ENCODE peak calls at places on chromosomes 7 and 10, in nine cellular contexts. B is Right ventricle myocardium inferior; A is esophagus squamous epithelium; Q is activated CD4-positive, alpha-beta T cell treated with anti-CD3 and anti-CD28 coated beads, Interleukin-2, amount 50 U/mL, for 24 hours; V is iris pigment epithelial cell; D is left colon; J is NCI-H510A treated with DMSO at 0.1 percent for 48 hours; F is EH; W is AG04450. Y is an unnamed sample.

GRCh38 chr7:128938524-128939074 is 872 bp downstream of the IRF5 start:
- DNase-seq in W (no peak), A (no peak), D (peak; percentile 58), Q (no peak), V (no peak), F (no peak), J (no peak), B (no peak), Y (no peak)

GRCh38 chr10:113473011-113473410 is 79.8 kb upstream of the HABP2 start:
- DNase-seq in D (no peak), Q (no peak), B (no peak), F (no peak), J (no peak), W (no peak), V (no peak), A (no peak), Y (no peak)

GRCh38 chr10:70551971-70552422 is 50.5 kb downstream of the PRF1 start:
- DNase-seq in J (no peak), W (peak; percentile 83), B (peak; percentile 37), F (peak; percentile 98), V (peak; percentile 91), D (no peak), A (no peak), Q (no peak), Y (no peak)

GRCh38 chr10:69007260-69007659 is 18.7 kb downstream of the KIFBP start:
- DNase-seq in Q (no peak), F (no peak), J (no peak), A (no peak), D (no peak), V (no peak), W (no peak), B (no peak), Y (no peak)

GRCh38 chr10:36779238-36779846 is 346.1 kb upstream of the ANKRD30A start:
- DNase-seq in B (no peak), J (no peak), Q (no peak), F (peak; percentile 71), W (peak; percentile 64), D (no peak), V (peak; percentile 78), A (no peak), Y (no peak)

GRCh38 chr10:44312401-44312800 is 72.5 kb downstream of the CXCL12 start:
- DNase-seq in D (no peak), A (no peak), Q (no peak), B (no peak), F (no peak), J (no peak), W (no peak), V (no peak), Y (no peak)

GRCh38 chr7:121039510-121039822 is 51.0 kb downstream of the CPED1 start:
- DNase-seq in Q (no peak), A (no peak), V (no peak), B (no peak), D (no peak), W (no peak), F (no peak), J (no peak), Y (no peak)

GRCh38 chr7:50712527-50713356 is 70.0 kb downstream of the GRB10 start:
- DNase-seq in V (no peak), W (no peak), F (no peak), A (no peak), D (no peak), B (no peak), Q (no peak), J (no peak), Y (no peak)

GRCh38 chr7:4841007-4841784 is 20.6 kb downstream of the PAPOLB start:
- DNase-seq in A (no peak), V (no peak), D (no peak), W (no peak), B (no peak), Q (no peak), F (no peak), J (no peak), Y (no peak)

GRCh38 chr7:36945612-36946400 is 221.5 kb upstream of the AOAH start:
- DNase-seq in V (no peak), F (no peak), W (no peak), D (peak; percentile 41), J (peak; percentile 93), A (no peak), Q (no peak), B (no peak), Y (no peak)

GRCh38 chr10:48517482-48517881 is 87.4 kb downstream of the ARHGAP22 start:
- DNase-seq in F (no peak), A (no peak), D (no peak), W (no peak), Q (no peak), J (no peak), V (no peak), B (no peak), Y (no peak)

GRCh38 chr10:62384447-62385081 is 10.4 kb downstream of the ZNF365 start:
- DNase-seq in A (no peak), Q (no peak), B (no peak), W (no peak), D (no peak), J (no peak), F (peak; percentile 22), V (no peak), Y (no peak)

GRCh38 chr7:77651544-77652162 is 44.6 kb upstream of the RSBN1L start:
- DNase-seq in V (peak; percentile 42), W (no peak), Q (peak; percentile 30), A (no peak), D (no peak), J (no peak), B (no peak), F (peak; percentile 51), Y (peak; percentile 16)

GRCh38 chr10:103678104-103678526 is 177.3 kb downstream of the SH3PXD2A start:
- DNase-seq in V (peak; percentile 99), F (peak; percentile 98), J (peak; percentile 64), D (peak; percentile 82), B (peak; percentile 89), W (peak; percentile 99), Q (peak; percentile 85), A (peak; percentile 24), Y (peak; percentile 91)

GRCh38 chr10:45558406-45558805 is 114.2 kb downstream of the ZFAND4 start:
- DNase-seq in W (no peak), Q (no peak), F (no peak), B (no peak), D (no peak), J (no peak), A (no peak), V (no peak), Y (no peak)

GRCh38 chr7:116177009-116177408 is 33.3 kb upstream of the TES start:
- DNase-seq in W (peak; percentile 74), F (peak; percentile 92), D (no peak), B (no peak), V (peak; percentile 97), A (no peak), Q (no peak), J (no peak), Y (no peak)

GRCh38 chr10:97888641-97889262 is 39.1 kb downstream of the GOLGA7B start:
- DNase-seq in V (peak; percentile 25), W (no peak), Q (no peak), A (no peak), J (peak; percentile 65), D (peak; percentile 18), F (peak; percentile 77), B (no peak), Y (no peak)

GRCh38 chr7:1672851-1673486 is 2.9 kb downstream of the ELFN1 start:
- DNase-seq in D (no peak), A (no peak), Q (no peak), F (no peak), B (peak; percentile 54), W (no peak), J (no peak), V (no peak), Y (no peak)

GRCh38 chr7:34652784-34653183 is 5.2 kb upstream of the NPSR1 start:
- DNase-seq in V (no peak), W (no peak), Q (no peak), J (no peak), D (peak; percentile 38), B (no peak), A (no peak), F (no peak), Y (no peak)

GRCh38 chr10:22648547-22648961 is 65.8 kb downstream of the PIP4K2A start:
- DNase-seq in W (no peak), J (no peak), F (peak; percentile 94), B (no peak), Q (no peak), D (no peak), A (no peak), V (peak; percentile 58), Y (no peak)

GRCh38 chr7:1042161-1042833 is 2.0 kb upstream of the GPR146 start:
- DNase-seq in D (no peak), J (no peak), V (no peak), Q (no peak), F (no peak), B (peak; percentile 56), A (no peak), W (no peak), Y (no peak)

GRCh38 chr10:71771821-71772617 is 1.3 kb downstream of the VSIR start:
- DNase-seq in J (no peak), B (peak; percentile 78), D (peak; percentile 50), F (peak; percentile 86), A (no peak), V (peak; percentile 82), Q (peak; percentile 60), W (no peak), Y (no peak)

GRCh38 chr10:84138478-84139125 is 707 bp upstream of the GHITM start:
- DNase-seq in V (peak; percentile 68), W (no peak), A (no peak), J (peak; percentile 67), B (peak; percentile 78), D (peak; percentile 59), Q (peak; percentile 65), F (no peak), Y (peak; percentile 27)

GRCh38 chr7:93843260-93843659 is 47.3 kb downstream of the TFPI2 start:
- DNase-seq in A (no peak), V (peak; percentile 22), J (no peak), W (no peak), B (no peak), D (no peak), Q (no peak), F (peak; percentile 21), Y (no peak)

GRCh38 chr10:69317175-69318086 is 39.1 kb downstream of the HK1 start:
- DNase-seq in D (no peak), Q (no peak), A (no peak), W (no peak), V (no peak), F (no peak), J (peak; percentile 74), B (no peak), Y (no peak)

GRCh38 chr7:94710256-94710655 is 54.3 kb upstream of the SGCE start:
- DNase-seq in A (no peak), W (no peak), D (no peak), J (no peak), B (no peak), V (peak; percentile 7), F (peak; percentile 36), Q (no peak), Y (no peak)

GRCh38 chr10:78025685-78026364 is 3.5 kb downstream of the POLR3A start:
- DNase-seq in B (no peak), J (no peak), W (no peak), F (peak; percentile 64), V (peak; percentile 51), A (no peak), Q (no peak), D (no peak), Y (no peak)

GRCh38 chr7:15720849-15721471 is 34.5 kb upstream of the MEOX2 start:
- DNase-seq in J (peak; percentile 37), W (peak; percentile 11), F (peak; percentile 51), Q (no peak), D (peak; percentile 30), B (no peak), A (no peak), V (peak; percentile 55), Y (no peak)